ENCODE peak calls at places on chromosomes 5 and 9, in nine cellular contexts. E is CD8-positive, alpha-beta T cell; Z is stimulated activated CD8-positive, alpha-beta memory T cell treated with anti-CD3 and anti-CD28 coated beads, Interleukin-7, amount 100 ng/mL, for 4 hours; S is epithelial cell of esophagus; M is HT1080; A is mucosa of descending colon; G is B cell; K is activated effector memory CD4-positive, alpha-beta T cell treated with Interleukin-2 at 50 U/mL for 16 hours; O is AG08395. U is an unnamed sample.

GRCh38 chr5:119335261-119335677 is 20.6 kb upstream of the TNFAIP8 start:
- DNase-seq in E (no peak), Z (no peak), S (no peak), M (no peak), A (no peak), G (no peak), K (no peak), O (no peak), U (no peak)

GRCh38 chr9:77532607-77533006 is 115.5 kb downstream of the GNA14 start:
- DNase-seq in E (no peak), Z (no peak), S (no peak), M (no peak), A (no peak), G (no peak), K (no peak), O (no peak), U (no peak)

GRCh38 chr9:89865357-89865756 is 260.5 kb downstream of the GADD45G start:
- DNase-seq in E (no peak), Z (no peak), S (no peak), M (no peak), A (no peak), G (no peak), K (no peak), O (no peak), U (no peak)

GRCh38 chr9:95167998-95168397 is 149.5 kb downstream of the FANCC start:
- DNase-seq in E (peak), Z (no peak), S (peak), M (peak), A (no peak), G (peak), K (peak), O (peak), U (peak)

GRCh38 chr5:136638084-136638483 is 272.7 kb upstream of the TRPC7 start:
- DNase-seq in E (no peak), Z (no peak), S (no peak), M (no peak), A (no peak), G (no peak), K (no peak), O (no peak), U (peak)

GRCh38 chr5:6712136-6712581 is 1.1 kb upstream of the TENT4A start:
- DNase-seq in E (peak), Z (peak), S (peak), M (peak), A (peak), G (peak), K (peak), O (peak), U (peak)

GRCh38 chr9:85202596-85202995 is 533.1 kb downstream of the NTRK2 start:
- DNase-seq in E (no peak), Z (no peak), S (peak), M (peak), A (no peak), G (no peak), K (no peak), O (no peak), U (no peak)

GRCh38 chr5:73093943-73094342 is 26.4 kb upstream of the TMEM171 start:
- DNase-seq in E (no peak), Z (no peak), S (peak), M (peak), A (no peak), G (no peak), K (no peak), O (peak), U (peak)

GRCh38 chr9:86854898-86855523 is 92.3 kb downstream of the GAS1 start:
- DNase-seq in E (no peak), Z (no peak), S (peak), M (peak), A (no peak), G (no peak), K (no peak), O (peak), U (peak)

GRCh38 chr9:72280913-72281500 is 84.0 kb downstream of the ZFAND5 start:
- DNase-seq in E (peak), Z (peak), S (peak), M (peak), A (peak), G (peak), K (peak), O (peak), U (peak)

GRCh38 chr5:179267071-179267670 is 78.1 kb downstream of the ADAMTS2 start:
- DNase-seq in E (no peak), Z (no peak), S (no peak), M (no peak), A (no peak), G (no peak), K (no peak), O (no peak), U (no peak)

GRCh38 chr9:87276327-87276841 is 221.3 kb upstream of the DAPK1 start:
- DNase-seq in E (no peak), Z (no peak), S (peak), M (peak), A (no peak), G (no peak), K (no peak), O (peak), U (peak)

GRCh38 chr5:118557103-118557805 is 431.1 kb downstream of the DTWD2 start:
- DNase-seq in E (no peak), Z (no peak), S (no peak), M (no peak), A (no peak), G (no peak), K (no peak), O (no peak), U (no peak)

GRCh38 chr9:35112257-35113020 is 3.2 kb downstream of the ATOSB start:
- DNase-seq in E (no peak), Z (no peak), S (peak), M (peak), A (no peak), G (no peak), K (no peak), O (peak), U (peak)

GRCh38 chr5:81409845-81410369 is 16.0 kb upstream of the ACOT12 start:
- DNase-seq in E (no peak), Z (no peak), S (no peak), M (no peak), A (no peak), G (no peak), K (no peak), O (no peak), U (no peak)

GRCh38 chr9:129962889-129963703 is 79.9 kb downstream of the FNBP1 start:
- DNase-seq in E (peak), Z (peak), S (peak), M (peak), A (no peak), G (peak), K (peak), O (peak), U (peak)

GRCh38 chr5:19733612-19734495 is 254.1 kb downstream of the CDH18 start:
- DNase-seq in E (no peak), Z (no peak), S (peak), M (peak), A (no peak), G (no peak), K (no peak), O (no peak), U (no peak)

GRCh38 chr5:123358751-123359150 is 64.5 kb downstream of the CEP120 start:
- DNase-seq in E (no peak), Z (no peak), S (no peak), M (no peak), A (no peak), G (no peak), K (no peak), O (no peak), U (no peak)

GRCh38 chr5:121967187-121967586 is 5.4 kb downstream of the SRFBP1 start:
- DNase-seq in E (no peak), Z (no peak), S (peak), M (no peak), A (no peak), G (no peak), K (no peak), O (peak), U (peak)